ENCODE peak calls at places on chromosomes 11 and 22, in eight cellular contexts. Y is astrocyte of the spinal cord, U is upper lobe of right lung, E is AG10803, S is ascending aorta, N is endodermal cell, G is A673, Z is adrenal gland. H is an unnamed sample.
A peak's percentile ranks its signal among the peaks of the same experiment; 100 is the strongest.

GRCh38 chr11:22666320-22666699 is at the start of gene GAS2:
- DNase-seq in Y (no peak), U (no peak), E (no peak), S (no peak), N (no peak), G (no peak), Z (no peak), H (no peak)

GRCh38 chr11:119671048-119671447 is 58.0 kb downstream of the NECTIN1 start:
- DNase-seq in Y (peak; percentile 90), U (no peak), E (peak; percentile 86), S (no peak), N (no peak), G (no peak), Z (peak; percentile 51), H (peak; percentile 92)

GRCh38 chr11:17673951-17674350 is 45.4 kb upstream of the MYOD1 start:
- DNase-seq in Y (peak; percentile 33), U (no peak), E (no peak), S (no peak), N (no peak), G (no peak), Z (no peak), H (no peak)

GRCh38 chr11:64264371-64264852 is 13.1 kb downstream of the PLCB3 start:
- DNase-seq in Y (no peak), U (no peak), E (no peak), S (no peak), N (no peak), G (no peak), Z (no peak), H (no peak)

GRCh38 chr11:112886707-112887370 is 74.4 kb upstream of the NCAM1 start:
- DNase-seq in Y (no peak), U (no peak), E (no peak), S (no peak), N (no peak), G (peak; percentile 88), Z (no peak), H (peak; percentile 5)

GRCh38 chr11:113305440-113306336 is 8.7 kb upstream of the TTC12 start:
- DNase-seq in Y (peak; percentile 57), U (peak; percentile 90), E (peak; percentile 54), S (peak; percentile 81), N (peak; percentile 93), G (peak; percentile 82), Z (peak; percentile 83), H (peak; percentile 73)

GRCh38 chr11:8527939-8528338 is 66.1 kb downstream of the STK33 start:
- DNase-seq in Y (no peak), U (no peak), E (no peak), S (no peak), N (no peak), G (no peak), Z (no peak), H (no peak)

GRCh38 chr11:44906641-44907040 is 44.0 kb downstream of the TP53I11 start:
- DNase-seq in Y (no peak), U (no peak), E (no peak), S (no peak), N (no peak), G (no peak), Z (no peak), H (no peak)

GRCh38 chr11:117583063-117583801 is 213.8 kb downstream of the DSCAML1 start:
- DNase-seq in Y (no peak), U (no peak), E (no peak), S (no peak), N (peak; percentile 64), G (no peak), Z (no peak), H (peak; percentile 2)

GRCh38 chr11:77471520-77472234 is 2.2 kb downstream of the PAK1 start:
- DNase-seq in Y (no peak), U (no peak), E (no peak), S (no peak), N (peak; percentile 77), G (peak; percentile 40), Z (peak; percentile 20), H (no peak)

GRCh38 chr11:76770642-76771445 is 12.3 kb upstream of the TSKU start:
- DNase-seq in Y (peak; percentile 98), U (no peak), E (peak; percentile 94), S (peak; percentile 76), N (peak; percentile 81), G (no peak), Z (no peak), H (peak; percentile 79)

GRCh38 chr22:38744981-38745380 is 10.8 kb downstream of the SUN2 start:
- DNase-seq in Y (no peak), U (no peak), E (peak; percentile 36), S (no peak), N (no peak), G (no peak), Z (no peak), H (no peak)

GRCh38 chr11:35364101-35364780 is 55.1 kb downstream of the SLC1A2 start:
- DNase-seq in Y (peak; percentile 90), U (peak; percentile 62), E (peak; percentile 96), S (peak; percentile 91), N (no peak), G (peak; percentile 50), Z (peak; percentile 89), H (peak; percentile 91)

GRCh38 chr11:7577226-7577882 is 63.6 kb downstream of the PPFIBP2 start:
- DNase-seq in Y (peak; percentile 18), U (no peak), E (peak; percentile 53), S (peak; percentile 72), N (no peak), G (peak; percentile 18), Z (no peak), H (peak; percentile 54)

GRCh38 chr11:125443767-125444311 is 52.2 kb downstream of the FEZ1 start:
- DNase-seq in Y (no peak), U (no peak), E (no peak), S (no peak), N (peak; percentile 88), G (no peak), Z (no peak), H (no peak)

GRCh38 chr11:73287400-73288101 is 15.4 kb downstream of the P2RY6 start:
- DNase-seq in Y (no peak), U (no peak), E (no peak), S (no peak), N (no peak), G (no peak), Z (no peak), H (peak; percentile 22)

GRCh38 chr11:102763440-102763839 is 17.0 kb downstream of the MMP10 start:
- DNase-seq in Y (no peak), U (no peak), E (no peak), S (no peak), N (no peak), G (no peak), Z (no peak), H (no peak)

GRCh38 chr11:48122656-48123055 is 94.0 kb upstream of the OR4B1 start:
- DNase-seq in Y (no peak), U (no peak), E (no peak), S (no peak), N (peak; percentile 28), G (no peak), Z (no peak), H (no peak)

GRCh38 chr11:44563716-44564115 is 1.7 kb upstream of the CD82 start:
- DNase-seq in Y (peak; percentile 52), U (no peak), E (peak; percentile 81), S (no peak), N (no peak), G (no peak), Z (no peak), H (peak; percentile 37)

GRCh38 chr11:94106699-94107098 is 21.9 kb upstream of the PANX1 start:
- DNase-seq in Y (no peak), U (no peak), E (no peak), S (no peak), N (no peak), G (no peak), Z (no peak), H (no peak)

GRCh38 chr11:119206512-119207299 is 567 bp downstream of the CBL start:
- DNase-seq in Y (no peak), U (peak; percentile 90), E (no peak), S (peak; percentile 79), N (no peak), G (peak; percentile 36), Z (peak; percentile 65), H (no peak)

GRCh38 chr11:59076876-59077571 is 9.1 kb upstream of the GLYATL1B start:
- DNase-seq in Y (no peak), U (no peak), E (no peak), S (no peak), N (no peak), G (no peak), Z (no peak), H (no peak)

GRCh38 chr11:85759915-85760314 is 51.0 kb downstream of the SYTL2 start:
- DNase-seq in Y (peak; percentile 90), U (no peak), E (peak; percentile 93), S (no peak), N (no peak), G (no peak), Z (no peak), H (peak; percentile 57)

DNA sequence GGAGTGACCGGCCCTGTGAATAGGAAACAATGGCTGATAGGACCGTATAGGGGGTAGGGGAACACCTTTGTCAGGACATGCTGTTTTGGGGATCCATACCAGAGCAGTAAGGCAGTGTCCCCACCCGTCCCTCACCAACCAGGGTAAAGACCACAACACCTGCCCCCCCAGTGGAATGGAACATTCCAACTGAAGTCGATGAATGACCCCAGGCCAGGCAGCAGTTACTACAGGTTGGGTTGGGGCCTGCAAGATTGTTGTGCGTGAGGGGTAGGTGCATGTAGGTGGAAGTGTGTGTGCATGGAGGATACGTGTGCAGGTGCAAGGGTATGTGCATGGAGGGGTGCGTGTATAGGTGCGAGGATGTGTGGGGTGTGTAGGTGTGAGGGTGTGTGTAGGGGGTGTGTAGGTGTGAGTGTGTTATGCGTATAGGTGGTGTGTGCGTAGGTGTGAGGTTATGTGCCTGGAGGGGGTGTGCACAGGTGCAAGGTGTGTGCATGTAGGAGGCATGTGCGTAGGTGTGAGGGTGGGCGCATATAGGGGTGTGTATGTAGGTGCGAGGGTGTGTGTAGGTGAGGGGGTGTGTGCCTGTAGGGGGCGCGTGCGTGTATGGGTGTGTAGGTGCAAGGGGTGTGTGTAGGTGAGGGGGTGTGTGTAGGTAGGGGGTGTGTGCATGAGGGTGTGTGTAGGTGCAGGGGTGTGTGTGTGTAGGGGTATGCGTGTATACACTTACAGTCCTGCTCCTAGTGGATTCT is 32.9 kb downstream of the PISD start:
- DNase-seq in Y (no peak), U (no peak), E (no peak), S (no peak), N (peak; percentile 46), G (no peak), Z (no peak), H (no peak)
- H3K4me3 ChIP-seq in Y (peak overlapping the region; percentile 76), U (peak overlapping the region; percentile 95), E (peak overlapping the region; percentile 74), S (peak overlapping the region; percentile 63), N (peak overlapping the region; percentile 82), G (peak overlapping the region; percentile 75), Z (peak overlapping the region; percentile 82), H (peak overlapping the region; percentile 76)

GRCh38 chr22:49929553-49929979 is 11.1 kb downstream of the CRELD2 start:
- DNase-seq in Y (no peak), U (peak; percentile 86), E (no peak), S (no peak), N (peak; percentile 90), G (peak; percentile 65), Z (peak; percentile 70), H (peak; percentile 35)
- TF ChIP-seq CTCF in Y (peak; percentile 51), U (peak; percentile 72), E (peak; percentile 30), S (peak; percentile 35), N (peak; percentile 93), G (no peak), Z (peak; percentile 6), H (peak; percentile 9)

GRCh38 chr11:833849-834311 is 1.1 kb downstream of the CD151 start:
- DNase-seq in Y (no peak), U (no peak), E (no peak), S (peak; percentile 86), N (no peak), G (no peak), Z (no peak), H (no peak)
- H3K4me3 ChIP-seq in Y (peak overlapping the region; percentile 77), U (peak overlapping the region; percentile 83), E (peak overlapping the region; percentile 84), S (peak overlapping the region; percentile 84), N (peak overlapping the region; percentile 86), G (peak overlapping the region; percentile 69), Z (peak overlapping the region; percentile 91), H (peak overlapping the region; percentile 70)

GRCh38 chr11:15629690-15630321 is 515.1 kb downstream of the INSC start:
- DNase-seq in Y (no peak), U (no peak), E (no peak), S (no peak), N (peak; percentile 90), G (peak; percentile 43), Z (no peak), H (peak; percentile 16)
- TF ChIP-seq CTCF in Y (peak; percentile 11), U (no peak), E (no peak), S (no peak), N (peak; percentile 79), G (peak; percentile 57), Z (no peak), H (peak; percentile 30)